ENCODE peak calls at places on chromosomes 6 and 20, in eight cellular contexts. U is pancreas, B is cardiac muscle cell, X is hepatocyte, R is transverse colon, O is choroid plexus epithelial cell, J is GM12864, W is IMR-90. V is an unnamed sample.

GRCh38 chr6:149246691-149247384 is 70.7 kb upstream of the TAB2 start:
- DNase-seq in B (no peak), O (no peak), U (no peak), X (no peak), W (no peak), J (peak; percentile 69), R (peak; percentile 49), V (peak; percentile 36)

GRCh38 chr20:39019805-39020325 is 57.7 kb downstream of the DHX35 start:
- DNase-seq in J (peak; percentile 59), X (no peak), O (peak; percentile 41), R (no peak), U (no peak), B (peak; percentile 30), W (no peak), V (no peak)

GRCh38 chr6:107491059-107491609 is 1.2 kb downstream of the SOBP start:
- DNase-seq in W (peak; percentile 20), O (peak; percentile 47), B (peak; percentile 76), R (peak; percentile 55), J (no peak), U (peak; percentile 32), X (peak; percentile 69), V (peak; percentile 31)

GRCh38 chr6:89977808-89978748 is 83.8 kb downstream of the GJA10 start:
- DNase-seq in U (no peak), X (peak; percentile 44), B (peak; percentile 72), W (peak; percentile 93), O (peak; percentile 63), R (no peak), J (no peak), V (no peak)

GRCh38 chr6:139062921-139063320 is 34.4 kb downstream of the ABRACL start:
- DNase-seq in X (no peak), O (peak; percentile 46), R (no peak), U (no peak), J (no peak), W (peak; percentile 18), B (peak; percentile 55), V (no peak)

GRCh38 chr6:142372348-142372747 is 70.5 kb downstream of the ADGRG6 start:
- DNase-seq in J (no peak), R (no peak), X (peak; percentile 30), B (peak; percentile 22), W (peak; percentile 79), O (peak; percentile 35), U (no peak), V (no peak)

GRCh38 chr6:112881027-112881426 is 533.9 kb downstream of the RFPL4B start:
- DNase-seq in U (no peak), W (peak; percentile 80), B (peak; percentile 50), X (peak; percentile 11), O (peak; percentile 67), R (no peak), J (no peak), V (no peak)

GRCh38 chr6:18601515-18602035 is 214.4 kb downstream of the RNF144B start:
- DNase-seq in W (no peak), R (no peak), J (no peak), B (no peak), X (no peak), U (no peak), O (no peak), V (no peak)

GRCh38 chr6:46011241-46012085 is 4.2 kb downstream of the CLIC5 start:
- DNase-seq in X (peak; percentile 69), B (no peak), U (no peak), R (peak; percentile 69), J (peak; percentile 80), W (no peak), O (peak; percentile 77), V (peak; percentile 82)

GRCh38 chr6:16766043-16766521 is 4.8 kb upstream of the ATXN1 start:
- DNase-seq in X (peak; percentile 28), B (no peak), O (peak; percentile 58), U (no peak), R (no peak), W (peak; percentile 92), J (no peak), V (peak; percentile 18)

GRCh38 chr20:25338112-25339023 is 52.3 kb downstream of the ABHD12 start:
- DNase-seq in O (peak; percentile 37), J (no peak), W (no peak), U (peak; percentile 70), B (no peak), R (no peak), X (no peak), V (no peak)

GRCh38 chr20:25339608-25340007 is 51.0 kb downstream of the ABHD12 start:
- DNase-seq in O (no peak), B (no peak), J (no peak), R (peak; percentile 41), W (no peak), X (peak; percentile 65), U (peak; percentile 83), V (no peak)

GRCh38 chr20:25341716-25342680 is 48.6 kb downstream of the ABHD12 start:
- DNase-seq in R (no peak), B (no peak), W (peak; percentile 21), O (peak; percentile 34), X (no peak), J (no peak), U (no peak), V (no peak)

GRCh38 chr20:25340380-25340779 is 50.3 kb downstream of the ABHD12 start:
- DNase-seq in O (no peak), J (no peak), W (no peak), R (no peak), X (no peak), U (peak; percentile 6), B (no peak), V (no peak)

GRCh38 chr20:25336561-25337422 is 53.8 kb downstream of the ABHD12 start:
- DNase-seq in U (peak; percentile 42), J (no peak), W (peak; percentile 35), B (peak; percentile 57), O (peak; percentile 79), R (no peak), X (peak; percentile 47), V (no peak)
- TF ChIP-seq CTCF in U (peak; percentile 14), J (no peak), W (peak; percentile 48), B (peak; percentile 59), O (peak; percentile 83), R (peak; percentile 22), X (peak; percentile 44), V (no peak)

DNA sequence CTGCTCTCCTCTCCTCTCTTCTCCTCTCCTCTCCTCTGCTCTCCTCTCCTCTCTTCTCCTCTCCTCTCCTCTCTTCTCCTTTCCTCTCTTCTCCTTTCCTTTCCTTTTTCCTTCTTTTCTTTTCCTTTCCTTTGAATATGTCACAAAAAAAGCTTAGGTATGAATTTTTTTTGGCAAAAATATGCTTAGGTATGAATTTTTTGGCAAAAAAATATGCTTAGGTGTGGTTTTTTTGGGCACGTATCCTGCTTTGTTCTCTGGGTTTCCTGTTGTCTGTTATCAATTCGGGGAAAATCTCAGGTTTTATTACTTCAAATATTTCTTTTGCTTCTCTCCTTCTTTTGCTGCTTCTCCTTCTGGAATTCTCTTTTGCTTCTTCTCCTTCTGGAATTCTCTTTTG is 155.5 kb upstream of the PMEPA1 start:
- DNase-seq in R (no peak), J (no peak), U (no peak), X (no peak), B (no peak), W (no peak), O (no peak), V (no peak)
- TF ChIP-seq CTCF in R (no peak), J (no peak), U (no peak), X (no peak), B (no peak), W (no peak), O (no peak), V (no peak)

DNA sequence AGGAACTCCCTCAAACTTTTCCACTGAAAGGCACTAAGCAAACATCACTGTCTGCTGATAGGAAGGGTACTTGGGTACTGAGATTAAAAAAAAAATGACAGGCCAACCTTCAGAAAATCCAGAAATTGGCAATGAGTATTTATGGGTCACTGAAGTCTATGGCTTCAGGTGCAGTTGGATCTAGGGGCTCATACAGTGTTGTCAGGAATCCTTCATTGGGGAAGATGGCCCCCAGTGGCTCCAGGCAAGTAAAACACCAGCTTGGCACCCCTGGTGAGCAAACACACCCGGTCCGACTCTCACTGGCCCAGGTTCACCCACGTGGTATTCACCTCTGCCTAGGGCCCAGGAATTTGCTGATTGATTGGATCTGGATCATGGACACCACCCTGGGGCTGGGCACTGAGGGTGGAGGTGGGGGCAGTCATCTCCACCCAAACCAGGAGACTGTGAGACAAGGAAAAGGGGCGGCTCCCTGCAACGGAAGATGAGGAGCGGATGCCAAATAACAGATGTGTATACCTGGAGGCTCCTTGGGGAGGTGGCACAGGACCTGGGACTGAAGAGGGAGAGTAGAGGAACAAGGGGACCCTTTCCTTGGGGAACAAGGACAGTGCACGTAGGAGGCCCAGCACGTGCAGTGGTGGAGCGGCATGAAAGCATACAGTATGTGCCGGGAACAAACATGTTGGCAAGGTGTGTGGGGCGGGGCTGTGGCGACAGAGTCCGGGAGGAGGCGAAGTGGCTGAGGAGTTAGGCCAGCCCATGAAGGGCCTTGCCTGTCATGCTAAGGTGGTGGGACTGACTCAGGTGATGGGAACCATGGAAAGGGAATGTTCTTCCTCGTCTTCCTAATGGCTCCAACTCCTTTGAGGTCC is 4.7 kb downstream of the SLC2A10 start:
- DNase-seq in J (no peak), O (no peak), X (no peak), W (no peak), R (peak; percentile 73), B (no peak), U (no peak), V (no peak)
- TF ChIP-seq CTCF in J (no peak), O (no peak), X (no peak), W (no peak), R (no peak), B (no peak), U (no peak), V (no peak)

DNA sequence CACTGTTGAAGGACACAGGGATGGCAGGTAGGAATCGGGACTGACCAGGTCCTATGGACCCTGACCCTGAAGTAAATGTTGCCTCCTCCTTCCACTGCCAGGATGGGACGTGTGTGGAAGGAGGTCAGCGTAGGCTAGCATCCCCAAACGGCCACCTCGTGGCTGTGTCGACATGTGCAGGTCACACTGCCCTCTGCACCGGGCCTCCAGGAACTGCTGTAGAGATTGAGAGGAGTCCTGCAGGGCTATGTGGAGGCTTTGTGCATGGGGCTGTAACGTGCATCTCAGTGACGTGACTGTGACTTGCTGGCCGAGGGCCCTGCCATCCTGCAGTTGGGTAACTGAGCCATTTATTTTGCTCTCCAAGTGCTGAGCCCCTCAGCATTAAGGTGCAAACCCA is 149.5 kb downstream of the PHACTR3 start:
- DNase-seq in R (no peak), J (no peak), U (no peak), X (no peak), O (no peak), B (no peak), W (no peak), V (no peak)
- TF ChIP-seq CTCF in R (no peak), J (no peak), U (no peak), X (no peak), O (no peak), B (no peak), W (no peak), V (no peak)

DNA sequence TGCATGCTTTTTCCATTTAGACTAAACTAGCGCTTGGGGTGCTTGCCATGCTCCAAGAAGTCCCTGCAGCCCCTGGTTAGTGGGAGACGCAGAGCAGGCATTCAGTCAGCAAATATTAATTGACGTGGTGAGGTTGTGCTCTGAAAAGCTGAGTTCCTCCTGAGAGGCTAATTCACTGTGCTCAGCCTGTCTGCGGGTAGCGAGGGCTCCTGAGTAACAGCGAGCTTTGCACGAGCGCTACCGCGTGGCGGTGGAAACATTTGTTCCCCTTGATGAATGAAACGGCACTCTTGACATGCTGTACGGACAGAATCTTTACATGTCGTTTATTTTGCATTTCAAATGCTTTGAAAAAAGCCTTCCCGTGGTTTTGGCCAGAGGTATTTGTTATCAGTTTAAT is 170.6 kb upstream of the AGPAT4 start:
- DNase-seq in R (no peak), W (peak; percentile 24), J (no peak), O (peak; percentile 50), X (no peak), B (peak; percentile 29), U (peak; percentile 69), V (no peak)
- TF ChIP-seq CTCF in R (no peak), W (no peak), J (peak; percentile 10), O (peak; percentile 35), X (peak; percentile 18), B (peak; percentile 11), U (no peak), V (no peak)

GRCh38 chr6:148179786-148180185 is 162.9 kb upstream of the SASH1 start:
- DNase-seq in U (no peak), B (peak; percentile 41), X (peak; percentile 21), R (no peak), O (peak; percentile 52), W (peak; percentile 25), J (no peak), V (no peak)
- TF ChIP-seq CTCF in U (no peak), B (peak; percentile 72), X (peak; percentile 54), R (peak; percentile 31), O (peak; percentile 81), W (peak; percentile 64), J (peak; percentile 30), V (peak; percentile 48)